ENCODE peak calls at places on chromosome 14, in eight cellular contexts. D, H, P, K, N, L, T and Y are unnamed samples.

GRCh38 chr14:42806909-42807315 is 1200.2 kb downstream of the LRFN5 start:
- DNase-seq in D (no peak), H (peak), P (no peak), K (no peak), N (no peak), L (no peak), T (no peak), Y (no peak)

GRCh38 chr14:103084021-103084919 is at the start of gene LBHD2:
- DNase-seq in D (peak), H (peak), P (no peak), K (no peak), N (no peak), L (no peak), T (no peak), Y (no peak)

GRCh38 chr14:34039428-34040047 is 88.7 kb upstream of the EGLN3 start:
- DNase-seq in D (no peak), H (no peak), P (no peak), K (no peak), N (no peak), L (no peak), T (no peak), Y (no peak)

GRCh38 chr14:92759300-92759678 is 10.9 kb upstream of the LGMN start:
- DNase-seq in D (peak), H (peak), P (no peak), K (no peak), N (no peak), L (peak), T (no peak), Y (peak)

GRCh38 chr14:89399594-89400068 is 17.4 kb downstream of the FOXN3 start:
- DNase-seq in D (peak), H (peak), P (peak), K (no peak), N (peak), L (no peak), T (no peak), Y (no peak)

GRCh38 chr14:91381801-91382670 is 35.6 kb downstream of the CCDC88C start:
- DNase-seq in D (peak), H (no peak), P (no peak), K (no peak), N (no peak), L (no peak), T (no peak), Y (no peak)

GRCh38 chr14:58663494-58664111 is 25.8 kb downstream of the DACT1 start:
- DNase-seq in D (peak), H (peak), P (no peak), K (no peak), N (no peak), L (no peak), T (no peak), Y (no peak)

GRCh38 chr14:65949711-65950516 is 536.3 kb upstream of the CCDC196 start:
- DNase-seq in D (peak), H (peak), P (no peak), K (no peak), N (no peak), L (peak), T (peak), Y (no peak)

GRCh38 chr14:62443796-62444195 is 601.5 kb downstream of the KCNH5 start:
- DNase-seq in D (no peak), H (peak), P (no peak), K (no peak), N (no peak), L (no peak), T (no peak), Y (no peak)

GRCh38 chr14:92500491-92500941 is 13.1 kb upstream of the RIN3 start:
- DNase-seq in D (no peak), H (no peak), P (no peak), K (peak), N (peak), L (no peak), T (no peak), Y (no peak)

GRCh38 chr14:105465209-105466031 is 9.2 kb upstream of the CRIP2 start:
- DNase-seq in D (no peak), H (no peak), P (no peak), K (no peak), N (no peak), L (no peak), T (no peak), Y (no peak)

GRCh38 chr14:95227279-95227860 is 70.0 kb upstream of the DICER1 start:
- DNase-seq in D (no peak), H (peak), P (peak), K (no peak), N (no peak), L (no peak), T (no peak), Y (no peak)

GRCh38 chr14:77270361-77271112 is 469 bp downstream of the NGB start:
- DNase-seq in D (no peak), H (no peak), P (no peak), K (no peak), N (no peak), L (no peak), T (no peak), Y (no peak)

GRCh38 chr14:38197761-38198345 is 9.9 kb upstream of the SSTR1 start:
- DNase-seq in D (no peak), H (peak), P (no peak), K (no peak), N (no peak), L (no peak), T (no peak), Y (no peak)

GRCh38 chr14:54676822-54677708 is 110.1 kb downstream of the SAMD4A start:
- DNase-seq in D (no peak), H (peak), P (no peak), K (no peak), N (peak), L (no peak), T (no peak), Y (no peak)

GRCh38 chr14:62118461-62118860 is 356.2 kb downstream of the SNAPC1 start:
- DNase-seq in D (no peak), H (no peak), P (no peak), K (no peak), N (no peak), L (no peak), T (no peak), Y (no peak)

GRCh38 chr14:95222870-95223398 is 65.6 kb upstream of the DICER1 start:
- DNase-seq in D (no peak), H (peak), P (no peak), K (no peak), N (peak), L (no peak), T (no peak), Y (no peak)

GRCh38 chr14:105047283-105048016 is 17.8 kb downstream of the GPR132 start:
- DNase-seq in D (no peak), H (no peak), P (no peak), K (no peak), N (no peak), L (no peak), T (no peak), Y (no peak)

GRCh38 chr14:29668201-29668600 is 259.4 kb downstream of the PRKD1 start:
- DNase-seq in D (no peak), H (no peak), P (peak), K (no peak), N (peak), L (no peak), T (no peak), Y (no peak)

GRCh38 chr14:76323331-76324050 is 52.4 kb upstream of the ESRRB start:
- DNase-seq in D (no peak), H (no peak), P (no peak), K (no peak), N (no peak), L (no peak), T (no peak), Y (no peak)

GRCh38 chr14:65104791-65105190 is 2.5 kb upstream of the MAX start:
- DNase-seq in D (no peak), H (no peak), P (no peak), K (no peak), N (no peak), L (no peak), T (no peak), Y (no peak)